ENCODE peak calls at places on chromosomes 16 and 17, in six cellular contexts. W is NCI-H1694 treated with DMSO at 0.1 percent for 48 hours, S is ELR, I is nephron progenitor cell, J is head of caudate nucleus, O is GOT3. L is an unnamed sample.

GRCh38 chr17:83203073-83203471 is 123.7 kb downstream of the METRNL start:
- DNase-seq in I (no peak), J (peak; percentile 28), W (no peak), O (peak; percentile 38), S (peak; percentile 100), L (no peak)

GRCh38 chr17:44522883-44523671 is 19.9 kb upstream of the GPATCH8 start:
- DNase-seq in J (no peak), O (no peak), W (peak; percentile 20), S (peak; percentile 75), I (peak; percentile 47), L (no peak)

GRCh38 chr16:87636050-87636684 is 33.9 kb downstream of the JPH3 start:
- DNase-seq in S (peak; percentile 85), I (peak; percentile 84), J (peak; percentile 85), W (peak; percentile 62), O (peak; percentile 59), L (peak; percentile 70)

GRCh38 chr16:78292726-78293380 is 193.4 kb downstream of the WWOX start:
- DNase-seq in J (no peak), O (no peak), I (no peak), W (no peak), S (no peak), L (no peak)

GRCh38 chr17:59154721-59155438 is at the start of gene SKA2:
- DNase-seq in O (peak; percentile 99), J (peak; percentile 95), S (peak; percentile 100), I (peak; percentile 94), W (peak; percentile 100), L (no peak)

GRCh38 chr17:9241371-9241712 is 220.0 kb downstream of the NTN1 start:
- DNase-seq in J (peak; percentile 50), O (no peak), W (no peak), S (no peak), I (no peak), L (peak; percentile 79)

GRCh38 chr17:1030684-1031557 is 34.0 kb downstream of the TIMM22 start:
- DNase-seq in S (no peak), O (no peak), W (no peak), J (no peak), I (no peak), L (peak; percentile 15)

GRCh38 chr17:45574376-45574775 is 83.9 kb upstream of the PLEKHM1 start:
- DNase-seq in I (no peak), J (no peak), W (no peak), O (no peak), S (peak; percentile 39), L (no peak)

GRCh38 chr16:35525979-35526590 is 2066.7 kb downstream of the TP53TG3F start:
- DNase-seq in W (no peak), O (no peak), J (no peak), S (no peak), I (no peak), L (no peak)

GRCh38 chr16:86069736-86070298 is 170.9 kb downstream of the IRF8 start:
- DNase-seq in S (no peak), I (peak; percentile 41), W (no peak), J (no peak), O (no peak), L (no peak)

GRCh38 chr16:15954814-15955151 is 5.4 kb downstream of the ABCC1 start:
- DNase-seq in O (no peak), I (no peak), J (no peak), S (no peak), W (no peak), L (no peak)

GRCh38 chr16:51321251-51321650 is 170.2 kb upstream of the SALL1 start:
- DNase-seq in I (no peak), J (no peak), S (no peak), W (no peak), O (no peak), L (no peak)

GRCh38 chr17:15660077-15660476 is 24.0 kb downstream of the TRIM16 start:
- DNase-seq in W (no peak), I (no peak), O (no peak), J (no peak), S (no peak), L (no peak)

GRCh38 chr17:78278139-78278741 is 46.8 kb downstream of the TMEM235 start:
- DNase-seq in W (no peak), O (no peak), I (no peak), J (no peak), S (no peak), L (no peak)

GRCh38 chr17:79028496-79029326 is 4.7 kb downstream of the C1QTNF1 start:
- DNase-seq in W (peak; percentile 35), S (no peak), J (no peak), O (no peak), I (no peak), L (no peak)

GRCh38 chr17:31390748-31391495 is 553 bp upstream of the RAB11FIP4 start:
- DNase-seq in J (no peak), I (no peak), W (peak; percentile 87), S (no peak), O (no peak), L (no peak)

GRCh38 chr16:80931985-80932720 is 74.5 kb downstream of the CMC2 start:
- DNase-seq in I (peak; percentile 67), O (no peak), S (peak; percentile 74), W (no peak), J (peak; percentile 68), L (peak; percentile 73)

GRCh38 chr17:81374890-81375289 is 20.4 kb upstream of the BAHCC1 start:
- DNase-seq in J (no peak), O (no peak), I (no peak), W (no peak), S (no peak), L (no peak)

GRCh38 chr17:32323784-32324590 is 18.0 kb downstream of the C17orf75 start:
- DNase-seq in I (no peak), J (no peak), S (peak; percentile 33), O (no peak), W (no peak), L (peak; percentile 13)

GRCh38 chr17:74529243-74529642 is 2.0 kb downstream of the CD300LB start:
- DNase-seq in J (peak; percentile 15), S (no peak), W (no peak), O (no peak), I (no peak), L (no peak)

GRCh38 chr17:62321451-62321850 is 58.9 kb upstream of the EFCAB3 start:
- DNase-seq in J (no peak), I (no peak), O (no peak), W (no peak), S (peak; percentile 17), L (no peak)

GRCh38 chr16:7990864-7991263 is 599.4 kb downstream of the TMEM114 start:
- DNase-seq in J (no peak), O (no peak), I (no peak), S (no peak), W (no peak), L (no peak)

GRCh38 chr16:11159189-11159588 is 96.8 kb downstream of the SOCS1 start:
- DNase-seq in O (no peak), S (no peak), W (no peak), I (no peak), J (no peak), L (no peak)

L was measured in globus pallidus.